ENCODE peak calls at places on chromosome 6, in four cellular contexts. K, Q, N and O are unnamed samples.

GRCh38 chr6:12148317-12148801 is 136.2 kb downstream of the HIVEP1 start:
- DNase-seq in N (no peak), Q (no peak), K (no peak), O (no peak)

GRCh38 chr6:34934516-34934915 is 45.5 kb downstream of the ANKS1A start:
- DNase-seq in N (no peak), K (no peak), Q (no peak), O (peak)

GRCh38 chr6:167846997-167847606 is 20.4 kb downstream of the AFDN start:
- DNase-seq in N (no peak), K (no peak), Q (no peak), O (no peak)

GRCh38 chr6:21856096-21856825 is 262.7 kb downstream of the SOX4 start:
- DNase-seq in K (no peak), Q (no peak), N (no peak), O (no peak)

GRCh38 chr6:11869656-11870340 is 91.2 kb upstream of the ADTRP start:
- DNase-seq in K (no peak), N (no peak), Q (no peak), O (no peak)

GRCh38 chr6:34157851-34158250 is 12.0 kb upstream of the GRM4 start:
- DNase-seq in Q (no peak), N (no peak), K (no peak), O (no peak)

GRCh38 chr6:167493961-167494697 is 169.2 kb downstream of the TTLL2 start:
- DNase-seq in K (no peak), Q (no peak), N (no peak), O (no peak)

GRCh38 chr6:747921-748320 is 55.0 kb upstream of the EXOC2 start:
- DNase-seq in Q (no peak), K (no peak), N (no peak), O (no peak)

GRCh38 chr6:165961236-165961751 is 206.4 kb downstream of the TBXT start:
- DNase-seq in Q (no peak), K (no peak), N (no peak), O (no peak)

GRCh38 chr6:15775076-15775634 is 112.3 kb upstream of the DTNBP1 start:
- DNase-seq in K (no peak), N (no peak), Q (no peak), O (no peak)

GRCh38 chr6:24583463-24584389 is 62.3 kb downstream of the KIAA0319 start:
- DNase-seq in Q (peak), N (peak), K (peak), O (peak)

GRCh38 chr6:33827546-33828451 is 24.0 kb upstream of the MLN start:
- DNase-seq in K (no peak), Q (no peak), N (no peak), O (no peak)

GRCh38 chr6:26155066-26155925 is 68.1 kb downstream of the HFE start:
- DNase-seq in Q (no peak), N (no peak), K (no peak), O (no peak)

GRCh38 chr6:138105446-138105845 is 1.8 kb downstream of the PERP start:
- DNase-seq in Q (no peak), K (no peak), N (no peak), O (no peak)

GRCh38 chr6:14454467-14454763 is 336.8 kb downstream of the CD83 start:
- DNase-seq in Q (no peak), N (no peak), K (no peak), O (no peak)

GRCh38 chr6:124964764-124965105 is 2.5 kb downstream of the RNF217 start:
- DNase-seq in N (no peak), Q (no peak), K (no peak), O (no peak)

GRCh38 chr6:168428863-168429262 is 12.1 kb upstream of the SMOC2 start:
- DNase-seq in N (no peak), Q (no peak), K (no peak), O (no peak)

GRCh38 chr6:157611406-157611805 is 211.6 kb upstream of the SNX9 start:
- DNase-seq in K (no peak), N (no peak), Q (no peak), O (no peak)

GRCh38 chr6:18263561-18264337 is 581 bp downstream of the DEK start:
- DNase-seq in Q (no peak), N (no peak), K (no peak), O (peak)

GRCh38 chr6:28474441-28475219 is 31.3 kb upstream of the ZSCAN23 start:
- DNase-seq in N (peak), K (peak), Q (peak), O (no peak)

GRCh38 chr6:140537211-140537610 is 1162.8 kb upstream of the CITED2 start:
- DNase-seq in Q (no peak), K (no peak), N (no peak), O (no peak)

GRCh38 chr6:39561536-39562266 is 163.5 kb downstream of the KIF6 start:
- DNase-seq in Q (no peak), K (no peak), N (no peak), O (no peak)

GRCh38 chr6:11208267-11208666 is 24.2 kb downstream of the NEDD9 start:
- DNase-seq in N (no peak), K (no peak), Q (no peak), O (no peak)

GRCh38 chr6:15358579-15359327 is 112.9 kb downstream of the JARID2 start:
- DNase-seq in Q (no peak), K (peak), N (no peak), O (no peak)

GRCh38 chr6:9458424-9458823 is 956.5 kb downstream of the TFAP2A start:
- DNase-seq in N (no peak), K (no peak), Q (no peak), O (no peak)

GRCh38 chr6:7684843-7685242 is 41.1 kb upstream of the BMP6 start:
- DNase-seq in N (peak), Q (no peak), K (no peak), O (no peak)

GRCh38 chr6:125365230-125365629 is 63.5 kb upstream of the HDDC2 start:
- DNase-seq in Q (no peak), N (no peak), K (no peak), O (no peak)

GRCh38 chr6:118660218-118660569 is 8.8 kb upstream of the CEP85L start:
- DNase-seq in Q (no peak), N (no peak), K (no peak), O (peak)

GRCh38 chr6:134288538-134289203 is 29.2 kb downstream of the SGK1 start:
- DNase-seq in K (no peak), N (no peak), Q (no peak), O (no peak)

GRCh38 chr6:159086033-159086618 is 41.3 kb upstream of the TAGAP start:
- DNase-seq in K (no peak), N (no peak), Q (no peak), O (no peak)

GRCh38 chr6:43246301-43247114 is 3.2 kb downstream of the TTBK1 start:
- DNase-seq in Q (peak), K (no peak), N (peak), O (peak)

GRCh38 chr6:157823523-157824370 is 701 bp downstream of the SNX9 start:
- DNase-seq in N (no peak), K (peak), Q (peak), O (peak)

GRCh38 chr6:71454083-71454482 is 165.5 kb downstream of the OGFRL1 start:
- DNase-seq in N (no peak), K (no peak), Q (no peak), O (no peak)

GRCh38 chr6:81228912-81229540 is 523.5 kb downstream of the TENT5A start:
- DNase-seq in K (no peak), Q (no peak), N (no peak), O (no peak)

GRCh38 chr6:118370722-118371121 is 177.4 kb upstream of the PLN start:
- DNase-seq in Q (no peak), K (no peak), N (no peak), O (no peak)

GRCh38 chr6:97322811-97323210 is 39.8 kb upstream of the MMS22L start:
- DNase-seq in N (no peak), K (no peak), Q (no peak), O (no peak)

GRCh38 chr6:91132461-91132860 is 545.6 kb upstream of the MAP3K7 start:
- DNase-seq in Q (no peak), K (no peak), N (no peak), O (no peak)

GRCh38 chr6:35158520-35158919 is 17.4 kb upstream of the TCP11 start:
- DNase-seq in N (no peak), K (no peak), Q (no peak), O (no peak)

GRCh38 chr6:42088101-42088591 is 37.8 kb downstream of the TAF8 start:
- DNase-seq in Q (no peak), N (no peak), K (no peak), O (no peak)
- TF ChIP-seq JUND in Q (peak), N (no peak), K (no peak), O (no peak)

GRCh38 chr6:4281341-4282293 is 146.2 kb upstream of the ECI2 start:
- DNase-seq in Q (no peak), K (peak), N (peak), O (peak)
- TF ChIP-seq JUND in Q (no peak), K (no peak), N (no peak), O (no peak)

DNA sequence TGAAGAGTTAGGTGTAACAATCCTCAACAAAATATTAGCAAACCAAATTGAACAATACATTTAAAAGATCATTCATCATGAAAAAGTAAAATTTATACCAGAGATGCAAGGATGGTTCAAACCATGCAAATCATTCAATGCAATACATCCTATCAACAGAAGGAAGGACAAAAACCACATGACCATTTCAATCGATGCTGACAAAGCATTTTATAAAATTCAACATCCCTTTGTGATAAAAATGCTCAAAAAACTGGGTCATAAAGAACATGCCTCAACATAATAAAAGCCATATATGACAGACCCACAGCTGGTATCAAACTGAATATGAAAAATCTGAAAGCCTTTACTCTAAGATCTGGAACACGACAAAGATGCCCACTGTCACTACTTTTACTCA is 490.3 kb upstream of the IRAK1BP1 start:
- DNase-seq in N (no peak), K (no peak), Q (no peak), O (no peak)
- TF ChIP-seq JUND in N (no peak), K (no peak), Q (no peak), O (no peak)

DNA sequence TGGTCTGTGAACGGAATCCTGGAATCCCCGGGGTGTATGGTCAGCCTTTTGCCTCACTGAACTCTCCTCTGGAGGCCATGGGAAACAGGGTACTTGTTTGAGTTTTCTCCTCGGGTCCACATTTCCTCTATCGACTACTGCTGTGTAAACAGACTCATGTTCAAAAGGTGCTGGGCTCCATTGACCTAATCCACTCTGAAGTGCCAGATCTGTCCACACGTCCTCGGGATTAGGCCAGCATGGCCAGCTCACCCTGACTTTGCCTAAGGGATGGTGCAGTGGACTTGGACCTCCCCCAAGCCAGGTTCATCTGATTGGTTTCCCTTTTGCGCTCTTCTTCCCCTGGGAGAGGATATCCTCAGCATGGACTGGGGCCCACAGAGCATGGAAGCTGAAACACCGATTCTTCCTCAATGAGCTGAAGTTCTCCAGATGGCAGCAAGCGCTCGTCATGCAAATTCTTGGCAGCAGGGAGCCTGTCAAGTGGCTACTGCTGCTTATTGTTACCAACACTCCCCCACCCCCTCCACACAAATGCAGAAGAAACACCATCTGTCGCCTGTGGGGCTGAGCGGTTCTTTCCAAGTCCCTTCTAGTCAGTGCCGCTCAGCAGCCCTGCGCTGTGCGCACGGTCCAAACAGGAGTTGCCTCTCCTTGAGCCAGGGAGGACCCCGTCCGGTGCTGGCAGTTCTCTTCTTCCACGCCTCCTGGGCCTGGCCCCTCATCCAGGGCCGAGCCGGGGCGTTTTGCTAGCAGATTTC is 292.6 kb upstream of the MARCKS start:
- DNase-seq in Q (no peak), N (peak), K (no peak), O (no peak)
- TF ChIP-seq JUND in Q (no peak), N (no peak), K (no peak), O (no peak)

DNA sequence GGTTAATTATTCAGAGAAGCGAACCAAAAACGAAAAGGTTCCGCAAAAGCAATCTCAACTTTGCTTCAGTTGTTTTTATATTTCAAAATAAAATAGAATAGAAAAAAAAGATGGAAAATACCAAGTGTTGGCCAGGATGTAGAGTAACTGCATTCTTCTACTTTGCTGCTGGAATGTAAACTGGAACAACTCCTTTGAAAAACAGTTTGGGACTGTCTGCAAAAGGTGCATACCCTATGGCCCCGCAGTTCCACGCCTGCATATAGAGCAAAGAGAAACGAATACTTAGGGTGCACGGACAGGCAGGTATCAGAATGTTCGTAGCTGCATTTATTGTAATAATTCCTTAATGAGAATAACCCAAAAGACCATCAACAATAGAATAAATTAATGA is 574 bp upstream of the RAB23 start:
- DNase-seq in K (no peak), N (no peak), Q (no peak), O (no peak)
- TF ChIP-seq JUND in K (no peak), N (no peak), Q (no peak), O (no peak)